ENCODE peak calls at places on chromosomes 6 and 20, in eight cellular contexts. L, D, V, G, R, N, W and U are unnamed samples.

GRCh38 chr20:34622821-34623451 is 54.0 kb downstream of the PIGU start:
- DNase-seq in G (no peak), R (peak; percentile 74), V (no peak), L (no peak), N (no peak), W (no peak), D (no peak), U (peak; percentile 56)

GRCh38 chr20:10843161-10843711 is 169.4 kb upstream of the JAG1 start:
- DNase-seq in L (no peak), D (no peak), W (no peak), N (no peak), V (no peak), R (no peak), G (no peak), U (no peak)

GRCh38 chr6:52590634-52590985 is 13.8 kb upstream of the TRAM2 start:
- DNase-seq in L (no peak), G (peak; percentile 95), D (no peak), R (no peak), V (no peak), N (no peak), W (no peak), U (no peak)

GRCh38 chr6:141202641-141203040 is 930.1 kb upstream of the GJE1 start:
- DNase-seq in V (no peak), N (no peak), L (no peak), R (no peak), D (no peak), W (no peak), G (peak; percentile 73), U (no peak)

GRCh38 chr20:15759546-15760216 is 813.6 kb downstream of the KIF16B start:
- DNase-seq in R (no peak), G (peak; percentile 8), W (no peak), L (no peak), V (no peak), N (no peak), D (no peak), U (no peak)

GRCh38 chr6:113458368-113459010 is 398.7 kb upstream of the MARCKS start:
- DNase-seq in G (no peak), W (no peak), L (no peak), D (no peak), V (no peak), N (no peak), R (no peak), U (no peak)

GRCh38 chr20:10540636-10541493 is 105.8 kb downstream of the SLX4IP start:
- DNase-seq in V (no peak), R (no peak), G (peak; percentile 77), D (no peak), N (no peak), W (no peak), L (no peak), U (no peak)

GRCh38 chr6:103107985-103108384 is 1714.5 kb downstream of the GRIK2 start:
- DNase-seq in N (no peak), W (no peak), R (no peak), D (no peak), G (no peak), V (no peak), L (no peak), U (no peak)

GRCh38 chr20:25223179-25223661 is 24.7 kb upstream of the PYGB start:
- DNase-seq in W (no peak), G (peak; percentile 62), R (no peak), V (no peak), L (no peak), D (no peak), N (no peak), U (no peak)

GRCh38 chr6:137975058-137975940 is 108.2 kb downstream of the TNFAIP3 start:
- DNase-seq in G (peak; percentile 18), R (no peak), V (no peak), N (no peak), L (no peak), D (peak; percentile 28), W (no peak), U (no peak)

GRCh38 chr6:13814938-13815575 is 700 bp upstream of the MCUR1 start:
- DNase-seq in L (no peak), G (no peak), R (no peak), D (no peak), W (no peak), V (no peak), N (no peak), U (no peak)

GRCh38 chr6:159254186-159254585 is 85.0 kb downstream of the FNDC1 start:
- DNase-seq in G (peak; percentile 88), W (no peak), R (no peak), L (no peak), N (no peak), D (no peak), V (no peak), U (no peak)

GRCh38 chr6:74755196-74755595 is 450.7 kb downstream of the COL12A1 start:
- DNase-seq in L (no peak), W (no peak), R (peak; percentile 45), G (no peak), D (no peak), N (no peak), V (no peak), U (no peak)

GRCh38 chr6:144153971-144154370 is 3.7 kb downstream of the STX11 start:
- DNase-seq in G (no peak), W (no peak), D (no peak), R (no peak), L (no peak), V (no peak), N (no peak), U (no peak)

GRCh38 chr6:43011207-43011606 is 2.5 kb downstream of the MEA1 start:
- DNase-seq in R (no peak), G (no peak), V (no peak), L (no peak), D (no peak), N (no peak), W (no peak), U (no peak)
- TF ChIP-seq CTCF in R (no peak), G (no peak), V (no peak), L (no peak), D (no peak), N (no peak), W (no peak), U (no peak)

GRCh38 chr6:33049323-33049722 is 24.1 kb downstream of the HLA-DPA1 start:
- DNase-seq in V (no peak), W (no peak), G (no peak), D (no peak), R (no peak), L (no peak), N (no peak), U (no peak)
- TF ChIP-seq CTCF in V (no peak), W (no peak), G (no peak), D (no peak), R (no peak), L (no peak), N (no peak), U (no peak)

GRCh38 chr6:56247654-56248122 is 308 bp upstream of the COL21A1 start:
- DNase-seq in N (no peak), G (no peak), R (no peak), D (no peak), L (no peak), W (no peak), V (no peak), U (no peak)

GRCh38 chr6:56246544-56246940 is 838 bp downstream of the COL21A1 start:
- DNase-seq in D (no peak), G (no peak), L (no peak), W (no peak), N (no peak), V (no peak), R (no peak), U (no peak)

GRCh38 chr6:56244528-56245253 is 2.7 kb downstream of the COL21A1 start:
- DNase-seq in G (no peak), R (no peak), V (no peak), N (no peak), W (no peak), D (no peak), L (no peak), U (no peak)

GRCh38 chr6:56245903-56246351 is 1.5 kb downstream of the COL21A1 start:
- DNase-seq in L (no peak), V (no peak), R (no peak), G (peak; percentile 65), W (no peak), N (no peak), D (no peak), U (no peak)

DNA sequence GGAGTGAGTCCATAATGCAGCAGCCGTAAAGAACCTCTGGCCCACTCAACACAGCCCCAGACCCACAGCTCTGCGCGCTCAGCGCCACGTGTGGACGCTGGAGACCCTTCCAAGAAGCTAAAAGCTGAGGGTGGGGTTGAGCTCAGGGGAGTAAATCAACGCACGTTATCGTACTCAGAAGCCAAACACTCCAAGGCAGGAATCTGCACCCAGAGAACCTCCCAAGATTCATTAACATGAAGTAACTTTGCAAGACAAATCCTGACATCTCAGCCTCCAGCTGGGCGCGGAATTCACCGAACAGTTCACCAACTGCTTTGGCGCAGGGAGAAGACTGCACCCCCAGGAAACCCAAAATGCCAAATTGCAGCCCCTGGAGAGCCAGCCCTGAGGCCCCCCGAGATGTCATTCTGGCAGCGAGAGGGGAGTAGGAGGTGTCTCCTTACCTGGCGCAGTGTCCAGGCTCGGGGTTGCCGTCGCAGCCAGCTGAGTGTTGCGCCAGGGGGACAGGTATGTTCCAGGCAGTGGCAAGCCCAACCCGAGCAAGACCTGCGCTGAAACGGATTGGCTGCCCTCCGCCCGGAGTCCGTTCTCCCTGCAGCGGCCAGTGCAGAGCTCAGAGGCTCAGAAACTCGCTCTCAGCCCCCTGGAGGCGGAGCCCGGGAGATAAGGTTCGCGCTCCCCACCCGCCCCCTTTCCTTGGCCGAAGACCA is at the start of gene COL21A1:
- DNase-seq in R (peak; percentile 71), D (no peak), G (no peak), V (peak; percentile 88), N (no peak), W (peak; percentile 67), L (no peak), U (no peak)
- TF ChIP-seq CTCF in R (no peak), D (no peak), G (peak; percentile 38), V (no peak), N (no peak), W (no peak), L (no peak), U (peak; percentile 7)

GRCh38 chr6:88493717-88494116 is 327.6 kb upstream of the CNR1 start:
- DNase-seq in G (no peak), V (no peak), W (no peak), N (no peak), D (no peak), L (no peak), R (no peak), U (no peak)

GRCh38 chr6:88492241-88492640 is 326.1 kb upstream of the CNR1 start:
- DNase-seq in G (no peak), D (no peak), V (no peak), W (no peak), R (no peak), L (no peak), N (no peak), U (no peak)

GRCh38 chr6:88491266-88491665 is 325.1 kb upstream of the CNR1 start:
- DNase-seq in N (no peak), R (no peak), G (no peak), D (no peak), V (no peak), L (no peak), W (no peak), U (no peak)

GRCh38 chr6:88494401-88495140 is 328.4 kb upstream of the CNR1 start:
- DNase-seq in N (no peak), D (no peak), W (no peak), V (no peak), R (no peak), L (no peak), G (no peak), U (no peak)

DNA sequence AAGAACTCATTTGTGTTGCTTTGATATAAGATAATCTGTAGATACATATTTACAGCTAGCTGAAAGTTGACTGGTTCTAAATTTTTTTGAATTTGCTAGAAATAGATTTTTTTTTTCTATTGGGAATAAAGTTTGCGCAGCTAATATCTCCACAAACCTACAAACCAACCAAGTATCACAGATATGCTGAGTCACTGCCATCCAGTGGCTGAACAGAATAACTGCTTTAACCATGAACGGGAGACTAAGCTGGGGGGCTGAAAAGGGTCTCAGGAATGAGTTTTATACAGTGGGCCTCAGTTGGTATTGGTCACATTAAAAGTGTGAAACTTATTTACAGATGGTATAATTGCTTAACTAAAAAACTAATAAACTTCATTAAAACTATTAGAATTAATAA is 326.7 kb upstream of the CNR1 start:
- DNase-seq in N (no peak), L (no peak), V (no peak), R (no peak), G (peak; percentile 46), D (no peak), W (no peak), U (no peak)
- TF ChIP-seq CTCF in N (no peak), L (no peak), V (no peak), R (no peak), G (peak; percentile 68), D (no peak), W (no peak), U (no peak)